ENCODE peak calls at places on chromosomes 5 and 9, in eight cellular contexts. L, W, F, R, K, O, I and D are unnamed samples.

GRCh38 chr5:9799601-9800000 is 169.4 kb upstream of the TAS2R1 start:
- DNase-seq in K (no peak), R (no peak), F (no peak), O (no peak), L (no peak), W (no peak), I (no peak), D (no peak)

GRCh38 chr5:1415626-1416360 is 29.4 kb downstream of the SLC6A3 start:
- DNase-seq in L (no peak), O (no peak), K (no peak), W (no peak), I (no peak), F (no peak), R (peak), D (no peak)

GRCh38 chr5:96601200-96601599 is 61.0 kb upstream of the CAST start:
- DNase-seq in F (no peak), L (no peak), I (no peak), K (no peak), R (no peak), O (no peak), W (no peak), D (no peak)

GRCh38 chr5:367358-368130 is 46.0 kb downstream of the AHRR start:
- DNase-seq in F (peak), O (no peak), I (peak), R (peak), L (peak), K (no peak), W (no peak), D (no peak)

GRCh38 chr5:1883925-1884637 is 1.4 kb upstream of the IRX4 start:
- DNase-seq in L (peak), K (no peak), R (no peak), O (no peak), I (no peak), F (no peak), W (peak), D (no peak)

GRCh38 chr9:5460157-5460556 is 9.8 kb downstream of the CD274 start:
- DNase-seq in W (no peak), R (no peak), K (no peak), L (no peak), F (no peak), I (no peak), O (no peak), D (no peak)

GRCh38 chr9:121317737-121318630 is 50.0 kb downstream of the GSN start:
- DNase-seq in R (peak), O (no peak), I (no peak), W (no peak), L (no peak), F (peak), K (no peak), D (no peak)

GRCh38 chr5:38373733-38374132 is 115.4 kb downstream of the EGFLAM start:
- DNase-seq in L (no peak), O (no peak), I (no peak), W (no peak), K (peak), F (no peak), R (no peak), D (peak)

GRCh38 chr9:21770877-21771560 is 31.4 kb upstream of the MTAP start:
- DNase-seq in W (no peak), I (no peak), O (no peak), L (no peak), K (peak), F (no peak), R (no peak), D (peak)

GRCh38 chr5:73323466-73323865 is 125.1 kb downstream of the FOXD1 start:
- DNase-seq in W (no peak), R (no peak), I (no peak), O (no peak), F (no peak), L (no peak), K (no peak), D (no peak)

GRCh38 chr5:134438641-134439621 is 27.2 kb upstream of the CDKN2AIPNL start:
- DNase-seq in W (peak), K (peak), F (peak), I (no peak), O (no peak), L (peak), R (peak), D (peak)

GRCh38 chr5:60262576-60263295 is 369.2 kb upstream of the PDE4D start:
- DNase-seq in W (no peak), K (no peak), F (no peak), I (no peak), L (no peak), R (no peak), O (no peak), D (no peak)

GRCh38 chr5:79743846-79744605 is 54.4 kb downstream of the CMYA5 start:
- DNase-seq in L (no peak), I (no peak), F (peak), O (no peak), W (peak), R (no peak), K (no peak), D (no peak)

GRCh38 chr5:151683936-151684586 is 2.7 kb downstream of the SPARC start:
- DNase-seq in L (no peak), W (no peak), O (no peak), K (no peak), F (no peak), I (no peak), R (no peak), D (no peak)

GRCh38 chr9:119268985-119269384 is 100.2 kb downstream of the BRINP1 start:
- DNase-seq in F (no peak), R (no peak), L (no peak), O (no peak), I (no peak), W (no peak), K (no peak), D (no peak)

GRCh38 chr9:28648723-28649122 is 1075.4 kb upstream of the C9orf72 start:
- DNase-seq in F (no peak), K (no peak), W (peak), L (no peak), R (no peak), O (no peak), I (no peak), D (no peak)
- TF ChIP-seq CTCF in F (no peak), K (no peak), W (peak), L (peak), R (no peak), O (no peak), I (no peak), D (no peak)

GRCh38 chr9:79473704-79474103 is 98.1 kb upstream of the TLE4 start:
- DNase-seq in W (no peak), I (no peak), F (no peak), O (no peak), L (no peak), R (no peak), K (no peak), D (no peak)

GRCh38 chr9:79470957-79471356 is 100.8 kb upstream of the TLE4 start:
- DNase-seq in W (no peak), L (no peak), I (no peak), O (no peak), R (no peak), F (no peak), K (no peak), D (no peak)

GRCh38 chr9:79469164-79469563 is 102.6 kb upstream of the TLE4 start:
- DNase-seq in W (no peak), O (no peak), K (no peak), F (no peak), I (no peak), L (no peak), R (no peak), D (no peak)

GRCh38 chr9:79477241-79477830 is 94.4 kb upstream of the TLE4 start:
- DNase-seq in K (no peak), W (no peak), R (no peak), I (no peak), L (no peak), O (no peak), F (no peak), D (peak)

DNA sequence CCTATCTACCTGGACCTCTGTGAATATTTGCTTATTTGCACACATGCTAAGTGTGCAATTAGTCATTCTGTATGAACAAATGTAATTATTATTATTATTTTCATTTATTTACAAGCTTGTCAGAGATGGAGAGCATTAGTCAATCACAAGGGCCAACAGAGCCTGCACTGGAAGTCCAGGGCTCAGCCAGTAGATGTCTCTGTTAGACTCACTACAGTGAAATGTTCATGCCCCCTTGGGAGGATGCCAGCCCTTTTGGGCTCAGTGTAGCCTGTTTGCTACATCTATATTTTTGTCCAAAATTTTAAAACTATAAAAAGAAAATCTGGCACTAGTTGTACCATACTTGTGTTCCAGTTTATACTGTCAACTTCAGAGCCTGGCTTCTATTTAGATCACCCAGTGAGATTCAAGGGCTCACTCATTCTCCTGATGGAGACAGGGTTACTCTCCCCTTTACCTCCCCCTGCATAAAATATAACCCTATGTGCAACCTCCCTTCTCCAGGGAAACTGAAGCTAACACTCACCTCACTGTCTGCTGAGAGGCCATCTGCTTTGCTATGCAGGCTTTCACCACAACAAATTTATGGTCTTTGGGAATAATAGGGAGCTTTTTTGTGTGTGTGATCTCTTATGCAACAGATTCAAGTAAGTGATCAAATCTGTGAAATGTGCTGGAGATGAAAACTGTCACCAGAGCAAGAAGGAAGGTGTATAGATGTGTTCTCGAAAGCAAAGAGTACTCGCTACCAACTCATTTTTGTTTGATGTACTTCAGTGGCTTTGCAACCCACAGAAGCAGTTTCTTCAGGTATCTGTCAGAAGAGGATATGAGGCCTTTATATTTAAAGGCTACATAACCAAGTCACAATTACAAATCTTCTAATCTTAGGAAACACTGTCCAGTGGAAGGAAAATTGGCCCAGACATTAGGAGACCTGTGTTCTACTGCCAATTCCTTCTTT is 99.9 kb upstream of the TLE4 start:
- DNase-seq in W (peak), L (no peak), I (no peak), F (peak), O (peak), R (peak), K (no peak), D (no peak)
- TF ChIP-seq CTCF in W (peak), L (peak), I (peak), F (peak), O (no peak), R (no peak), K (peak), D (peak)

GRCh38 chr9:113508111-113508749 is 44.7 kb downstream of the RGS3 start:
- DNase-seq in I (no peak), O (no peak), R (peak), W (peak), K (no peak), F (no peak), L (peak), D (no peak)
- TF ChIP-seq CTCF in I (no peak), O (no peak), R (no peak), W (peak), K (no peak), F (no peak), L (peak), D (no peak)

DNA sequence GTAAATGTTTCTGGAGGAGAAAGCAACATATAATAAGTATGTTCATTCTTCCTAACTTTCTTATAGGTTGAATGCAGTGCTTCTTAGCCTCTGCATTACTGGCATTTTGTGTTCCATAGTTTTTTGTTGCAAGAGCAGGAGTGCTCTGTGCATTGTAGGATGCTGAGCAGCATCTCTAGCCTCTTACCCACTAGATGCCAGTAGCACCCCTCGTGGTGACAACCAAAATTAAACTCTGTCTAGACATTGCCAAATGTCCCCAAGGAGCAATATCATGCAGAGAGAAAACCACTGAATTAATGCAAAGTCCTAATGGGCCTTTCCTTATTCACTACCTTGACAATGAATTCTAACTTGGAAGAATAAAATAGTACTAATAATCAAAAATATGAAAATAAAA is 147.0 kb downstream of the GLIS3 start:
- DNase-seq in I (no peak), R (no peak), F (no peak), K (no peak), L (no peak), W (no peak), O (no peak), D (no peak)
- TF ChIP-seq CTCF in I (no peak), R (no peak), F (no peak), K (no peak), L (no peak), W (no peak), O (no peak), D (no peak)

DNA sequence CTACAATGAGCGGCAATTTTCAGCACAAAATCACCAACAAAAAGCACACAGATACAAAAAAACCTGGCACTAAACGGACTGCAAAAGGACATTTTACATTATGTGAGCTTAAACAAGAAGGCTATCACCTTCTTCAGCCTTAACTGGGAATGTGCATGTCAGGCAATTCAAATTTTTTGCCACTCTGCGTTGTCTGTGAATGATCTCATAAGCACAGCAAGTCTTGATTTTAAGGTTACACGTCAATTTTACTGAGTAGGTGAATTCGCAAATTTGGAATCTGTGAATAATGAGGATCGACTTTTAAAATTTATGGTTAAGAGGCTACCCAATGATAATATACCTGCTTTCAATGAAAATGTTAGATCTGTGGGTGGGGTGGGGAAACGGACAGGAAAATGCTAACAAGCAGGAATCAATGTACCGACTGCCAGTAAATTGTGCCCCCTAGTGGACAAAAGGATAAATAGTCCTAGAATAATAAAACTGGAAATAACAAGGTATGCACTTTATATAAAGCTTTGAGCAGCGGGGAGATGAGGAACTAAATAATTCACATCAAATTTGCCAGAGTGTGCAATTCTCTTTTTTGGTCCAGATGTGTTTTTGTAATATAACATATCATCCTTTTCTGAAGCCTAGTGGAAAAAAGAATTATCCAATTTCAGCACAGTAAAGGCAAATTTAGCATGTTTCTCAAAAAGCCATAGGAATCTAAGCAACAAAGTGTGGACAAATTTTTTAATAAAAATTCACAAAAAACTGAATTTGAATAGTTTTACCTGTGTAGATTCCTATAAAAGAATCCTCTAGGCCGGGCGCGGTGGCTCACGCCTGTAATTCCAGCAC is 20.5 kb downstream of the EQTN start:
- DNase-seq in L (no peak), R (no peak), F (peak), I (peak), K (peak), W (peak), O (no peak), D (no peak)
- TF ChIP-seq CTCF in L (peak), R (peak), F (peak), I (peak), K (peak), W (peak), O (peak), D (peak)

DNA sequence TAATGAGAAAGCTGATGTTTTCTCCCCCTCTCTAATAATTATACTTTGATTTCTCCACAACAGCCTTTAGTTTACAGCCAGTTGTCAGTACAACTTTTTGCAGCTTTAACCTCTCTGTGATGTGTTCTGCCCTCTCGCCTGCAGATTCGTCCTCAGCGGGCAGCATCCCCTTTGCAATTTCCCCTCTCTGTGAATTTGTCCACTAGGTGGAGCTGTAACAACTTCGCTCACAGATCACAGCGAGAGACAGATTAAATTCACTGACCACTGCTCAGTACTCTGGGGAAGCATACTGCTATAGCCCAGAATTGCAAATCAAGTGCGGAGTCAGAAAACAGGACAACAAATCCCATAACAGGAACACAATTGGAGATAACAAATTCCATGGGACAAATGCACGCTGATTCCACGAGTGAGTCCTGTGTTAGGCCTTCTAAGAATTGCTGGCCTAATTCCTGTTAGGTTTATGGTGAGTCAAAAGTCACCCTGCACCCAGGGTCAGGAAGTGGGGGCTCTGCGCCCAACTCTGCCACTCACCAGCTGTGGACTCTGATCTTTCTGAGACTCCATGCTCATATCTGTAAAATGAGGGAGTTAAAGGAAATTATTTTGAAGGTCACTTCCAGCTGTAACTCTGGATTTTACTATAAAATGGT is 2124.9 kb downstream of the MAT2B start:
- DNase-seq in K (peak), I (no peak), O (no peak), L (peak), W (peak), F (peak), R (peak), D (no peak)
- TF ChIP-seq CTCF in K (peak), I (peak), O (no peak), L (peak), W (peak), F (peak), R (no peak), D (peak)